ENCODE peak calls at places on chromosomes 16 and 17, in seven cellular contexts. One of them, this sample, is unnamed.
A peak's percentile ranks its signal among the peaks of the same experiment; 100 is the strongest.

GRCh38 chr16:23269248-23270091 is 32.6 kb upstream of the SCNN1B start:
- DNase-seq in H1: no peak
- DNase-seq in K562: no peak
- DNase-seq in HepG2: peak; percentile 29
- DNase-seq in SK-N-SH: no peak
- DNase-seq in GM12878: no peak
- DNase-seq in GM12892: no peak
- DNase-seq in this sample: no peak

GRCh38 chr17:41547921-41548843 is 20.1 kb upstream of the KRT19 start:
- DNase-seq in K562: peak; percentile 49
- DNase-seq in HepG2: no peak
- DNase-seq in GM12892: no peak
- DNase-seq in H1: no peak
- DNase-seq in SK-N-SH: peak; percentile 67
- DNase-seq in GM12878: no peak
- DNase-seq in this sample: no peak

GRCh38 chr16:71707199-71707598 is 17.3 kb downstream of the PHLPP2 start:
- DNase-seq in SK-N-SH: no peak
- DNase-seq in GM12878: no peak
- DNase-seq in K562: no peak
- DNase-seq in H1: peak; percentile 21
- DNase-seq in HepG2: no peak
- DNase-seq in GM12892: no peak
- DNase-seq in this sample: no peak

GRCh38 chr17:27455914-27456680 is at the start of gene KSR1:
- DNase-seq in K562: peak; percentile 94
- DNase-seq in GM12892: peak; percentile 95
- DNase-seq in SK-N-SH: peak; percentile 93
- DNase-seq in GM12878: no peak
- DNase-seq in H1: peak; percentile 53
- DNase-seq in HepG2: peak; percentile 60
- DNase-seq in this sample: peak; percentile 96

GRCh38 chr17:46063239-46063638 is 64.2 kb downstream of the STH start:
- DNase-seq in HepG2: no peak
- DNase-seq in GM12892: no peak
- DNase-seq in K562: no peak
- DNase-seq in H1: no peak
- DNase-seq in GM12878: no peak
- DNase-seq in SK-N-SH: no peak
- DNase-seq in this sample: no peak

GRCh38 chr17:45666046-45666600 is 118.0 kb upstream of the CRHR1 start:
- DNase-seq in HepG2: no peak
- DNase-seq in GM12878: no peak
- DNase-seq in GM12892: no peak
- DNase-seq in H1: no peak
- DNase-seq in K562: no peak
- DNase-seq in SK-N-SH: no peak
- DNase-seq in this sample: no peak

GRCh38 chr17:62852195-62852594 is 44.1 kb upstream of the MARCHF10 start:
- DNase-seq in HepG2: no peak
- DNase-seq in H1: no peak
- DNase-seq in GM12878: no peak
- DNase-seq in GM12892: no peak
- DNase-seq in K562: no peak
- DNase-seq in SK-N-SH: no peak
- DNase-seq in this sample: no peak

GRCh38 chr17:7744416-7744815 is 26.9 kb downstream of the DNAH2 start:
- DNase-seq in K562: no peak
- DNase-seq in SK-N-SH: no peak
- DNase-seq in GM12892: no peak
- DNase-seq in H1: no peak
- DNase-seq in GM12878: no peak
- DNase-seq in HepG2: no peak
- DNase-seq in this sample: no peak

GRCh38 chr17:32795339-32795979 is 81.5 kb downstream of the MYO1D start:
- DNase-seq in HepG2: no peak
- DNase-seq in K562: no peak
- DNase-seq in GM12878: no peak
- DNase-seq in GM12892: no peak
- DNase-seq in H1: no peak
- DNase-seq in SK-N-SH: no peak
- DNase-seq in this sample: no peak

GRCh38 chr17:81666092-81666341 is 388 bp downstream of the OXLD1 start:
- DNase-seq in K562: no peak
- DNase-seq in GM12892: no peak
- DNase-seq in GM12878: no peak
- DNase-seq in HepG2: peak; percentile 36
- DNase-seq in SK-N-SH: no peak
- DNase-seq in H1: no peak
- DNase-seq in this sample: no peak

GRCh38 chr17:2321399-2321798 is 14.9 kb downstream of the TSR1 start:
- DNase-seq in GM12878: no peak
- DNase-seq in SK-N-SH: no peak
- DNase-seq in GM12892: no peak
- DNase-seq in H1: no peak
- DNase-seq in K562: no peak
- DNase-seq in HepG2: no peak
- DNase-seq in this sample: no peak

GRCh38 chr17:8941520-8941919 is 24.0 kb downstream of the PIK3R5 start:
- DNase-seq in HepG2: no peak
- DNase-seq in SK-N-SH: no peak
- DNase-seq in K562: no peak
- DNase-seq in GM12892: peak; percentile 48
- DNase-seq in H1: no peak
- DNase-seq in GM12878: no peak
- DNase-seq in this sample: no peak

GRCh38 chr17:58325976-58326468 is 2.6 kb downstream of the TSPOAP1 start:
- DNase-seq in H1: no peak
- DNase-seq in HepG2: no peak
- DNase-seq in SK-N-SH: peak; percentile 33
- DNase-seq in GM12878: no peak
- DNase-seq in GM12892: peak; percentile 22
- DNase-seq in K562: no peak
- DNase-seq in this sample: no peak

GRCh38 chr17:58326609-58327341 is 1.8 kb downstream of the TSPOAP1 start:
- DNase-seq in HepG2: no peak
- DNase-seq in K562: no peak
- DNase-seq in SK-N-SH: peak; percentile 22
- DNase-seq in H1: no peak
- DNase-seq in GM12892: peak; percentile 24
- DNase-seq in GM12878: no peak
- DNase-seq in this sample: no peak

GRCh38 chr17:58329035-58329807 is 626 bp upstream of the TSPOAP1 start:
- DNase-seq in GM12878: peak; percentile 97
- DNase-seq in K562: peak; percentile 61
- DNase-seq in HepG2: peak; percentile 38
- DNase-seq in SK-N-SH: peak; percentile 73
- DNase-seq in GM12892: peak; percentile 58
- DNase-seq in H1: no peak
- DNase-seq in this sample: no peak

GRCh38 chr17:58328195-58329034 is at the start of gene TSPOAP1:
- DNase-seq in HepG2: no peak
- DNase-seq in GM12892: peak; percentile 68
- DNase-seq in SK-N-SH: peak; percentile 95
- DNase-seq in K562: peak; percentile 78
- DNase-seq in H1: no peak
- DNase-seq in GM12878: peak; percentile 95
- DNase-seq in this sample: no peak

DNA sequence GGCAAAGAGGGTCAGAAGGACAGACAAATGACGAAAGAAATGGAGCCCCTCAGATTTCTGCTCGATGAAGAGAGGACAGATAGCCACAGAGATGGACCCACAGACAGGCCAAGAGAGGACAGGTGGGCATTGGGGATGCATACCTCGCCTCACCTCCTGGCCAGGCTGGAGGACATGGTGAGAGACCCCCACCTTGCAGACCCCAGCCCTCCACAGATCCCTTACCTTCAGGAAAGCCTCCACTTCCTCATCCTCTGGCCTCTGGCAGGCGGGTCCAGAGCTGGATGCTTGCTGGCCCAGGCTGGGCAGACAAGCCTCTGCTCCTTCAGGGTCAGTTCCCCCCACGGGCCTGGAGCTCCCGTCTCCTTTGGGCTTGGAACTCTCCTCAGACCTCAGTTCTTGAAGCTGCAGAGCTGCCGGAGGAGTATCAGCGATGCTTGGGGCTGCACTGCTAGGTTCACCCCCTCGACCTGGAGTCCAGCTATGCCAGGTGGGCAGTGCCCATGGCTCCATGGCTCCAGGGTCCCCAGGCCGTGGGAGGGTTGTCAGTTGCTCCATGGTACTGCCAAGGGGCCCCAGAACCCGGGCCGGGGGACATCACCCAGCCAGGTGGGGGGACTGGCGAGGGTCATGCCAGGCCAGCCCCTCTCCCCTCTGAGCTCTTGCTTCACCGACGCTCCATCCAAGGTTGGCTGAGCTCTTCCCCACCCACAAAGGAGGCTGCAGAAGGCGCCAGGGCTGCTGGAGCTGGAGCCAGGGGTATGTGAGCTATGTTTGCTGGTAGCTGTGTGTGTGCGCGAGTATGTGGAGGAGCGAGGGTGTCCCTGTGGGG is 1.0 kb downstream of the TSPOAP1 start:
- DNase-seq in GM12892: peak; percentile 52
- DNase-seq in GM12878: no peak
- DNase-seq in K562: no peak
- DNase-seq in HepG2: no peak
- DNase-seq in H1: no peak
- DNase-seq in SK-N-SH: peak; percentile 44
- DNase-seq in this sample: no peak
- TF ChIP-seq TAF1 in GM12892: no peak
- TF ChIP-seq TAF1 in GM12878: peak; percentile 19
- TF ChIP-seq TAF1 in K562: no peak
- TF ChIP-seq TAF1 in HepG2: no peak
- TF ChIP-seq TAF1 in H1: no peak
- TF ChIP-seq TAF1 in SK-N-SH: no peak
- TF ChIP-seq TAF1 in this sample: no peak

GRCh38 chr17:49779730-49780220 is 8.7 kb upstream of the KAT7 start:
- DNase-seq in GM12892: no peak
- DNase-seq in GM12878: no peak
- DNase-seq in K562: peak; percentile 35
- DNase-seq in SK-N-SH: peak; percentile 40
- DNase-seq in HepG2: peak; percentile 56
- DNase-seq in H1: no peak
- DNase-seq in this sample: no peak
- TF ChIP-seq TAF1 in GM12892: no peak
- TF ChIP-seq TAF1 in GM12878: no peak
- TF ChIP-seq TAF1 in K562: no peak
- TF ChIP-seq TAF1 in SK-N-SH: no peak
- TF ChIP-seq TAF1 in HepG2: no peak
- TF ChIP-seq TAF1 in H1: no peak
- TF ChIP-seq TAF1 in this sample: no peak

GRCh38 chr16:55597928-55598327 is 31.4 kb downstream of the CAPNS2 start:
- DNase-seq in HepG2: no peak
- DNase-seq in GM12892: no peak
- DNase-seq in K562: no peak
- DNase-seq in H1: no peak
- DNase-seq in SK-N-SH: no peak
- DNase-seq in GM12878: no peak
- DNase-seq in this sample: no peak
- TF ChIP-seq TAF1 in HepG2: no peak
- TF ChIP-seq TAF1 in GM12892: no peak
- TF ChIP-seq TAF1 in K562: no peak
- TF ChIP-seq TAF1 in H1: no peak
- TF ChIP-seq TAF1 in SK-N-SH: no peak
- TF ChIP-seq TAF1 in GM12878: no peak
- TF ChIP-seq TAF1 in this sample: no peak

GRCh38 chr16:50614956-50615727 is 66.0 kb downstream of the SNX20 start:
- DNase-seq in H1: no peak
- DNase-seq in SK-N-SH: no peak
- DNase-seq in K562: no peak
- DNase-seq in GM12892: no peak
- DNase-seq in GM12878: no peak
- DNase-seq in HepG2: no peak
- DNase-seq in this sample: no peak
- TF ChIP-seq TAF1 in H1: no peak
- TF ChIP-seq TAF1 in SK-N-SH: no peak
- TF ChIP-seq TAF1 in K562: no peak
- TF ChIP-seq TAF1 in GM12892: no peak
- TF ChIP-seq TAF1 in GM12878: no peak
- TF ChIP-seq TAF1 in HepG2: no peak
- TF ChIP-seq TAF1 in this sample: no peak

GRCh38 chr17:74118504-74118903 is 85.0 kb upstream of the RPL38 start:
- DNase-seq in GM12878: no peak
- DNase-seq in GM12892: no peak
- DNase-seq in SK-N-SH: peak; percentile 71
- DNase-seq in K562: peak; percentile 31
- DNase-seq in HepG2: no peak
- DNase-seq in H1: peak; percentile 54
- DNase-seq in this sample: no peak

GRCh38 chr17:74119049-74119580 is 84.4 kb upstream of the RPL38 start:
- DNase-seq in SK-N-SH: no peak
- DNase-seq in H1: no peak
- DNase-seq in HepG2: no peak
- DNase-seq in GM12878: no peak
- DNase-seq in GM12892: no peak
- DNase-seq in K562: no peak
- DNase-seq in this sample: no peak

GRCh38 chr17:74116087-74116717 is 87.3 kb upstream of the RPL38 start:
- DNase-seq in K562: no peak
- DNase-seq in GM12878: no peak
- DNase-seq in H1: no peak
- DNase-seq in GM12892: no peak
- DNase-seq in SK-N-SH: no peak
- DNase-seq in HepG2: no peak
- DNase-seq in this sample: no peak

GRCh38 chr17:74117087-74117486 is 86.4 kb upstream of the RPL38 start:
- DNase-seq in HepG2: no peak
- DNase-seq in SK-N-SH: peak; percentile 67
- DNase-seq in GM12892: no peak
- DNase-seq in H1: no peak
- DNase-seq in K562: no peak
- DNase-seq in GM12878: no peak
- DNase-seq in this sample: no peak

GRCh38 chr17:74117999-74118421 is 85.5 kb upstream of the RPL38 start:
- DNase-seq in GM12878: no peak
- DNase-seq in GM12892: no peak
- DNase-seq in H1: no peak
- DNase-seq in K562: no peak
- DNase-seq in HepG2: no peak
- DNase-seq in SK-N-SH: peak; percentile 48
- DNase-seq in this sample: no peak
- TF ChIP-seq TAF1 in GM12878: no peak
- TF ChIP-seq TAF1 in GM12892: no peak
- TF ChIP-seq TAF1 in H1: no peak
- TF ChIP-seq TAF1 in K562: no peak
- TF ChIP-seq TAF1 in HepG2: no peak
- TF ChIP-seq TAF1 in SK-N-SH: no peak
- TF ChIP-seq TAF1 in this sample: no peak

DNA sequence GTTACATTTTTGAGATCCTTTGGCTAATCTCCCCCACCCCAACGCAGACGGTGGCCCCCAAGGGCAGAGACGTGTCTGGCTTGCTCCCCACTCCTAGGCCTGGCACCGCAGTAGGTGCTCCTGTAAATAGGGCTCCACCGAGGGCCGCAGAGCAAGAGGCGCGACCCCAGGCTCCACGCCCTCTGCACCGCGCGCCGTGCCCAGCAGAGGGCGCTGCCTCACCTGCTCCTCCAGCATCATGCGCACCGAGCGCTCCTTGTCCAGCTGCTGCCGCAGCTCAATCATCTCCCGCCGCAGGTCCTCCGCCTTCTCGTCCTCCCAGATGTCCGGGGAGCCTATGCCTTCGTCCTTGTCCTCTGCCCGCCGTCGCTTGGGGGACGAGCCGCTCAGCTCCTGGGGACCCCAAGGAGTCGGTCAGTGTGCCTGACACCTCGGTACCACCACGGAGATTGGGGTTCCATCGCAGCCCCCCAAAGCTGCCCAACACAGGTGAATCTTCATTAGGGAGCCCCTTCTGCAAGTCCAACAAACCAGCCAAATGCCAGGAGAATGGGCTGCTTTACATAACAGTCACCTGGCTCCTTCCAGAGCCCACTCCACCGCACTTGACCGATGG is 11.2 kb downstream of the TFAP4 start:
- DNase-seq in SK-N-SH: peak; percentile 78
- DNase-seq in H1: no peak
- DNase-seq in GM12892: no peak
- DNase-seq in HepG2: peak; percentile 26
- DNase-seq in GM12878: no peak
- DNase-seq in K562: peak; percentile 61
- DNase-seq in this sample: no peak
- TF ChIP-seq TAF1 in SK-N-SH: no peak
- TF ChIP-seq TAF1 in H1: no peak
- TF ChIP-seq TAF1 in GM12892: no peak
- TF ChIP-seq TAF1 in HepG2: no peak
- TF ChIP-seq TAF1 in GM12878: no peak
- TF ChIP-seq TAF1 in K562: no peak
- TF ChIP-seq TAF1 in this sample: no peak

This sample was measured in GM12891.